ENCODE peak calls at places on chromosome 13, in four cellular contexts. One of them, this sample, is unnamed.

GRCh38 chr13:110620596-110620995 is 5.3 kb downstream of the NAXD start:
- DNase-seq in AG08395: no peak
- DNase-seq in neural progenitor cell: no peak
- DNase-seq in T-helper 2 cell: no peak
- DNase-seq in this sample: no peak

GRCh38 chr13:93505104-93505952 is 278.7 kb downstream of the GPC6 start:
- DNase-seq in AG08395: no peak
- DNase-seq in neural progenitor cell: no peak
- DNase-seq in T-helper 2 cell: no peak
- DNase-seq in this sample: no peak

GRCh38 chr13:98507060-98507797 is 69.7 kb downstream of the STK24 start:
- DNase-seq in AG08395: no peak
- DNase-seq in neural progenitor cell: peak; percentile 79
- DNase-seq in T-helper 2 cell: no peak
- DNase-seq in this sample: peak; percentile 30

GRCh38 chr13:46529509-46529908 is 23.5 kb upstream of the LRCH1 start:
- DNase-seq in AG08395: no peak
- DNase-seq in neural progenitor cell: no peak
- DNase-seq in T-helper 2 cell: no peak
- DNase-seq in this sample: no peak

GRCh38 chr13:105441406-105441805 is 1094.1 kb downstream of the EFNB2 start:
- DNase-seq in AG08395: no peak
- DNase-seq in neural progenitor cell: no peak
- DNase-seq in T-helper 2 cell: no peak
- DNase-seq in this sample: no peak

GRCh38 chr13:59319276-59319675 is 844.5 kb downstream of the DIAPH3 start:
- DNase-seq in AG08395: no peak
- DNase-seq in neural progenitor cell: no peak
- DNase-seq in T-helper 2 cell: no peak
- DNase-seq in this sample: no peak

GRCh38 chr13:47858678-47859050 is 142.4 kb downstream of the SUCLA2 start:
- DNase-seq in AG08395: peak; percentile 40
- DNase-seq in neural progenitor cell: no peak
- DNase-seq in T-helper 2 cell: no peak
- DNase-seq in this sample: no peak

GRCh38 chr13:74135306-74136088 is 1.3 kb upstream of the KLF12 start:
- DNase-seq in AG08395: peak; percentile 63
- DNase-seq in neural progenitor cell: peak; percentile 93
- DNase-seq in T-helper 2 cell: peak; percentile 36
- DNase-seq in this sample: peak; percentile 68

GRCh38 chr13:29737061-29737460 is 113.4 kb downstream of the UBL3 start:
- DNase-seq in AG08395: no peak
- DNase-seq in neural progenitor cell: no peak
- DNase-seq in T-helper 2 cell: no peak
- DNase-seq in this sample: no peak

GRCh38 chr13:110388141-110388943 is 81.3 kb downstream of the COL4A2 start:
- DNase-seq in AG08395: peak; percentile 75
- DNase-seq in neural progenitor cell: no peak
- DNase-seq in T-helper 2 cell: no peak
- DNase-seq in this sample: peak; percentile 72

GRCh38 chr13:98265669-98266551 is 88.8 kb upstream of the RNF113B start:
- DNase-seq in AG08395: no peak
- DNase-seq in neural progenitor cell: no peak
- DNase-seq in T-helper 2 cell: no peak
- DNase-seq in this sample: no peak

GRCh38 chr13:20127563-20128458 is 33.0 kb downstream of the GJA3 start:
- DNase-seq in AG08395: peak; percentile 61
- DNase-seq in neural progenitor cell: peak; percentile 74
- DNase-seq in T-helper 2 cell: no peak
- DNase-seq in this sample: peak; percentile 42

GRCh38 chr13:74037762-74038161 is 96.4 kb downstream of the KLF12 start:
- DNase-seq in AG08395: no peak
- DNase-seq in neural progenitor cell: no peak
- DNase-seq in T-helper 2 cell: no peak
- DNase-seq in this sample: no peak

GRCh38 chr13:111286162-111286561 is 34.3 kb upstream of the TEX29 start:
- DNase-seq in AG08395: no peak
- DNase-seq in neural progenitor cell: no peak
- DNase-seq in T-helper 2 cell: no peak
- DNase-seq in this sample: no peak

GRCh38 chr13:58080806-58081205 is 449.3 kb downstream of the PCDH17 start:
- DNase-seq in AG08395: no peak
- DNase-seq in neural progenitor cell: peak; percentile 49
- DNase-seq in T-helper 2 cell: no peak
- DNase-seq in this sample: no peak

This sample was measured in fibroblast of gingiva.